ENCODE peak calls at places on chromosomes 2 and 18, in nine cellular contexts. J is body of pancreas; B is stimulated activated CD8-positive, alpha-beta memory T cell treated with anti-CD3 and anti-CD28 coated beads, Interleukin-15, amount 100 ng/mL, for 48 hours; H is activated CD4-positive, alpha-beta T cell treated with anti-CD3 and anti-CD28 coated beads, Interleukin-2, amount 50 U/mL, for 1 hour; P is activated T-cell treated with anti-CD3 and anti-CD28 coated beads for 1 hour; X is GM04503; S is astrocyte of the hippocampus; T is endothelial cell; D is stomach. A is an unnamed sample.
A peak's percentile ranks its signal among the peaks of the same experiment; 100 is the strongest.

GRCh38 chr2:170567427-170567826 is 147.7 kb upstream of the SP5 start:
- DNase-seq in J (no peak), B (no peak), H (no peak), P (no peak), X (no peak), S (no peak), T (no peak), D (no peak), A (no peak)

GRCh38 chr18:55206941-55207340 is 247.7 kb upstream of the CCDC68 start:
- DNase-seq in J (no peak), B (no peak), H (no peak), P (no peak), X (no peak), S (no peak), T (no peak), D (no peak), A (peak; percentile 7)

GRCh38 chr2:74646829-74647482 is 1.2 kb downstream of the M1AP start:
- DNase-seq in J (no peak), B (no peak), H (no peak), P (no peak), X (no peak), S (peak; percentile 37), T (no peak), D (no peak), A (no peak)

GRCh38 chr2:170485254-170485653 is 229.9 kb upstream of the SP5 start:
- DNase-seq in J (no peak), B (no peak), H (no peak), P (no peak), X (no peak), S (no peak), T (no peak), D (no peak), A (no peak)

GRCh38 chr2:319059-319600 is 31.2 kb upstream of the ALKAL2 start:
- DNase-seq in J (no peak), B (no peak), H (no peak), P (no peak), X (no peak), S (no peak), T (no peak), D (no peak), A (no peak)

GRCh38 chr2:172743143-172743542 is 7.5 kb downstream of the RAPGEF4 start:
- DNase-seq in J (no peak), B (no peak), H (no peak), P (no peak), X (no peak), S (no peak), T (no peak), D (no peak), A (no peak)

GRCh38 chr2:100234141-100234540 is 88.2 kb downstream of the LONRF2 start:
- DNase-seq in J (no peak), B (no peak), H (no peak), P (no peak), X (peak; percentile 31), S (peak; percentile 59), T (no peak), D (no peak), A (no peak)

GRCh38 chr2:12730265-12730664 is 13.5 kb downstream of the TRIB2 start:
- DNase-seq in J (no peak), B (no peak), H (no peak), P (no peak), X (no peak), S (no peak), T (no peak), D (no peak), A (no peak)

A was measured in skeletal muscle cell.